ENCODE peak calls at places on chromosomes 16 and 17, in six cellular contexts. One of them, this sample, is unnamed.
A peak's percentile ranks its signal among the peaks of the same experiment; 100 is the strongest.

GRCh38 chr16:74774223-74775139 is at the start of gene FA2H:
- DNase-seq in memory B cell: peak; percentile 68
- DNase-seq in AG08396: peak; percentile 69
- DNase-seq in substantia nigra: peak; percentile 78
- DNase-seq in NCI-H1417: peak; percentile 89
- DNase-seq in WTC11: peak; percentile 88
- DNase-seq in this sample: peak; percentile 93

GRCh38 chr17:80254396-80255241 is 6.0 kb upstream of the RNF213 start:
- DNase-seq in substantia nigra: no peak
- DNase-seq in NCI-H1417: peak; percentile 59
- DNase-seq in WTC11: no peak
- DNase-seq in memory B cell: peak; percentile 22
- DNase-seq in AG08396: peak; percentile 91
- DNase-seq in this sample: no peak

GRCh38 chr17:38358586-38359513 is 7.2 kb downstream of the SOCS7 start:
- DNase-seq in NCI-H1417: no peak
- DNase-seq in substantia nigra: no peak
- DNase-seq in memory B cell: no peak
- DNase-seq in AG08396: no peak
- DNase-seq in WTC11: no peak
- DNase-seq in this sample: no peak

GRCh38 chr16:89161763-89162162 is 9.8 kb upstream of the CDH15 start:
- DNase-seq in NCI-H1417: no peak
- DNase-seq in WTC11: no peak
- DNase-seq in substantia nigra: no peak
- DNase-seq in memory B cell: no peak
- DNase-seq in AG08396: no peak
- DNase-seq in this sample: no peak

GRCh38 chr16:79902351-79902750 is 301.8 kb upstream of the MAF start:
- DNase-seq in memory B cell: no peak
- DNase-seq in WTC11: no peak
- DNase-seq in NCI-H1417: no peak
- DNase-seq in substantia nigra: no peak
- DNase-seq in AG08396: no peak
- DNase-seq in this sample: no peak

GRCh38 chr17:71792966-71793365 is 327.9 kb upstream of the SOX9 start:
- DNase-seq in substantia nigra: no peak
- DNase-seq in WTC11: no peak
- DNase-seq in NCI-H1417: no peak
- DNase-seq in AG08396: peak; percentile 30
- DNase-seq in memory B cell: no peak
- DNase-seq in this sample: peak; percentile 10

GRCh38 chr16:14600164-14600563 is 29.9 kb downstream of the PARN start:
- DNase-seq in NCI-H1417: no peak
- DNase-seq in WTC11: no peak
- DNase-seq in substantia nigra: no peak
- DNase-seq in AG08396: peak; percentile 32
- DNase-seq in memory B cell: no peak
- DNase-seq in this sample: peak; percentile 34

GRCh38 chr17:4648741-4649140 is 7.3 kb upstream of the ALOX15 start:
- DNase-seq in memory B cell: no peak
- DNase-seq in NCI-H1417: peak; percentile 1
- DNase-seq in substantia nigra: no peak
- DNase-seq in AG08396: no peak
- DNase-seq in WTC11: no peak
- DNase-seq in this sample: no peak

GRCh38 chr17:691423-691822 is 23.2 kb downstream of the VPS53 start:
- DNase-seq in AG08396: no peak
- DNase-seq in NCI-H1417: no peak
- DNase-seq in memory B cell: no peak
- DNase-seq in WTC11: no peak
- DNase-seq in substantia nigra: no peak
- DNase-seq in this sample: no peak

GRCh38 chr17:8629371-8630226 is 926 bp downstream of the MYH10 start:
- DNase-seq in substantia nigra: no peak
- DNase-seq in WTC11: peak; percentile 50
- DNase-seq in memory B cell: peak; percentile 21
- DNase-seq in AG08396: peak; percentile 47
- DNase-seq in NCI-H1417: peak; percentile 26
- DNase-seq in this sample: peak; percentile 67

GRCh38 chr16:12002447-12003006 is 26.0 kb downstream of the SNX29 start:
- DNase-seq in NCI-H1417: peak; percentile 55
- DNase-seq in WTC11: no peak
- DNase-seq in substantia nigra: no peak
- DNase-seq in memory B cell: no peak
- DNase-seq in AG08396: no peak
- DNase-seq in this sample: no peak

GRCh38 chr16:81707411-81708321 is 71.4 kb upstream of the PLCG2 start:
- DNase-seq in memory B cell: no peak
- DNase-seq in WTC11: no peak
- DNase-seq in substantia nigra: no peak
- DNase-seq in AG08396: peak; percentile 73
- DNase-seq in NCI-H1417: no peak
- DNase-seq in this sample: no peak

GRCh38 chr17:42456223-42457106 is 2.2 kb upstream of the ATP6V0A1 start:
- DNase-seq in substantia nigra: no peak
- DNase-seq in WTC11: no peak
- DNase-seq in memory B cell: no peak
- DNase-seq in AG08396: peak; percentile 66
- DNase-seq in NCI-H1417: no peak
- DNase-seq in this sample: no peak

GRCh38 chr16:31074814-31075183 is 577 bp downstream of the ZNF646 start:
- DNase-seq in memory B cell: no peak
- DNase-seq in WTC11: no peak
- DNase-seq in NCI-H1417: no peak
- DNase-seq in AG08396: no peak
- DNase-seq in substantia nigra: no peak
- DNase-seq in this sample: no peak